ENCODE peak calls at places on chromosomes 16 and 17, in nine cellular contexts. B is AG10803, U is GM12878, M is adrenal gland, V is fibroblast of lung, A is dorsolateral prefrontal cortex, S is breast epithelium, P is nephron progenitor cell, X is lung. F is an unnamed sample.

GRCh38 chr17:40130352-40131042 is 8.7 kb downstream of the MSL1 start:
- DNase-seq in M (peak), P (no peak), V (no peak), B (no peak), A (no peak), X (peak), U (no peak), S (no peak), F (no peak)

GRCh38 chr17:7177210-7177953 is 1.8 kb downstream of the ASGR1 start:
- DNase-seq in V (peak), U (no peak), S (peak), X (peak), B (peak), P (peak), A (peak), M (peak), F (peak)

GRCh38 chr16:12876778-12877177 is 24.6 kb upstream of the SHISA9 start:
- DNase-seq in S (no peak), U (no peak), X (no peak), P (no peak), A (no peak), B (no peak), M (no peak), V (no peak), F (no peak)

GRCh38 chr17:80112471-80113032 is 11.2 kb downstream of the GAA start:
- DNase-seq in M (no peak), X (no peak), S (no peak), P (no peak), V (no peak), A (no peak), B (no peak), U (no peak), F (no peak)

GRCh38 chr16:3945751-3946603 is 65.5 kb upstream of the CREBBP start:
- DNase-seq in B (peak), U (no peak), S (peak), V (peak), X (peak), A (no peak), M (peak), P (no peak), F (no peak)

GRCh38 chr16:61313931-61314330 is 722.3 kb downstream of the CDH8 start:
- DNase-seq in U (no peak), P (no peak), B (no peak), M (no peak), A (no peak), V (no peak), X (no peak), S (no peak), F (no peak)

GRCh38 chr16:69166221-69166833 is 20.6 kb upstream of the SNTB2 start:
- DNase-seq in U (no peak), S (no peak), M (no peak), A (peak), X (no peak), B (no peak), V (peak), P (no peak), F (no peak)

GRCh38 chr17:75271955-75272847 is 1.2 kb upstream of the MIF4GD start:
- DNase-seq in A (peak), X (no peak), M (peak), S (no peak), U (no peak), P (no peak), V (peak), B (peak), F (no peak)

GRCh38 chr16:9034056-9034455 is 57.4 kb upstream of the HAPSTR1 start:
- DNase-seq in A (no peak), B (no peak), U (no peak), X (no peak), V (no peak), P (no peak), S (no peak), M (no peak), F (no peak)

GRCh38 chr17:38628441-38628840 is 22.7 kb upstream of the SRCIN1 start:
- DNase-seq in U (no peak), P (no peak), M (no peak), S (no peak), X (no peak), V (no peak), B (peak), A (no peak), F (no peak)

GRCh38 chr17:59845595-59846390 is 47.0 kb downstream of the TUBD1 start:
- DNase-seq in X (peak), S (peak), A (peak), B (peak), V (peak), M (peak), U (no peak), P (no peak), F (no peak)

GRCh38 chr16:80804451-80805383 is at the start of gene CDYL2:
- DNase-seq in V (peak), X (peak), A (no peak), P (peak), S (no peak), U (no peak), M (peak), B (peak), F (peak)

GRCh38 chr17:39576187-39576586 is 31.5 kb downstream of the NEUROD2 start:
- DNase-seq in M (no peak), P (peak), S (no peak), V (no peak), A (peak), B (peak), U (no peak), X (no peak), F (no peak)

GRCh38 chr17:897970-898619 is 81.5 kb downstream of the NXN start:
- DNase-seq in P (no peak), M (no peak), V (no peak), U (no peak), B (no peak), A (no peak), X (no peak), S (no peak), F (no peak)

GRCh38 chr16:24499193-24499814 is 40.1 kb upstream of the RBBP6 start:
- DNase-seq in P (peak), M (peak), S (no peak), A (peak), V (peak), U (no peak), B (peak), X (no peak), F (peak)

GRCh38 chr16:64440421-64440831 is 681.4 kb downstream of the CDH11 start:
- DNase-seq in P (peak), S (no peak), V (peak), A (no peak), U (no peak), M (peak), X (no peak), B (peak), F (no peak)

GRCh38 chr17:5418858-5419355 is 555 bp downstream of the NUP88 start:
- DNase-seq in V (peak), U (peak), S (no peak), B (no peak), P (no peak), A (no peak), M (peak), X (peak), F (no peak)

GRCh38 chr17:15998031-15998574 is 1.4 kb downstream of the ZSWIM7 start:
- DNase-seq in X (no peak), M (no peak), S (no peak), V (no peak), B (no peak), A (no peak), P (no peak), U (no peak), F (no peak)

GRCh38 chr17:77163521-77164280 is 22.9 kb downstream of the SEC14L1 start:
- DNase-seq in P (no peak), B (no peak), M (peak), X (no peak), A (no peak), V (no peak), S (no peak), U (no peak), F (no peak)

GRCh38 chr17:41537614-41537954 is 9.5 kb upstream of the KRT19 start:
- DNase-seq in S (no peak), X (no peak), A (no peak), B (no peak), P (no peak), U (no peak), V (no peak), M (no peak), F (no peak)

GRCh38 chr17:71821512-71821911 is 299.3 kb upstream of the SOX9 start:
- DNase-seq in X (no peak), U (no peak), A (no peak), V (no peak), B (no peak), P (no peak), M (no peak), S (no peak), F (no peak)

GRCh38 chr17:74712756-74713155 is at the start of gene CD300LF:
- DNase-seq in B (no peak), S (no peak), V (no peak), A (no peak), M (peak), X (peak), U (no peak), P (no peak), F (no peak)

GRCh38 chr17:32803544-32803943 is 73.4 kb downstream of the MYO1D start:
- DNase-seq in M (no peak), B (peak), S (no peak), V (peak), A (no peak), P (no peak), U (no peak), X (no peak), F (no peak)

DNA sequence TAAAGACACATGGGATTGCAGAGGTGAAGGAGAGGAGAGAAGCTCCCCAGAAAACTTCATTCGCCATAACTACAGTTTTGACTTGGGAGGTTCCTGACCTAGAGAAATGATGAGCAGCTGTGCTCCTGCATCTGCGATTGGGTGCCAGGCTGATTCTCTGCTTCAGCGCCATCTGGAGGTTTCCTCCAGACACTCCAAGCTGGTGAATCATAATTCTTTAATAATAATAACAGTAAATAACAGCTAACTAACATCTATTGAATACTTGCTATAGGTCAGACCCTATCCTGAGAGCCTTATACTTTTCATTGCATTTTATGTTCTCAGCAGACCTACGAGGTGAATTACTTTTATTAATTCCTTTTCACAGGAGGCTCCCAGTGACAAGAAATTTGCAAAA is 575.8 kb downstream of the TOX3 start:
- DNase-seq in S (no peak), X (no peak), A (no peak), P (peak), B (peak), M (peak), U (no peak), V (peak), F (no peak)
- TF ChIP-seq CTCF in S (no peak), X (no peak), A (peak), P (peak), B (peak), M (peak), U (peak), V (peak), F (peak)

DNA sequence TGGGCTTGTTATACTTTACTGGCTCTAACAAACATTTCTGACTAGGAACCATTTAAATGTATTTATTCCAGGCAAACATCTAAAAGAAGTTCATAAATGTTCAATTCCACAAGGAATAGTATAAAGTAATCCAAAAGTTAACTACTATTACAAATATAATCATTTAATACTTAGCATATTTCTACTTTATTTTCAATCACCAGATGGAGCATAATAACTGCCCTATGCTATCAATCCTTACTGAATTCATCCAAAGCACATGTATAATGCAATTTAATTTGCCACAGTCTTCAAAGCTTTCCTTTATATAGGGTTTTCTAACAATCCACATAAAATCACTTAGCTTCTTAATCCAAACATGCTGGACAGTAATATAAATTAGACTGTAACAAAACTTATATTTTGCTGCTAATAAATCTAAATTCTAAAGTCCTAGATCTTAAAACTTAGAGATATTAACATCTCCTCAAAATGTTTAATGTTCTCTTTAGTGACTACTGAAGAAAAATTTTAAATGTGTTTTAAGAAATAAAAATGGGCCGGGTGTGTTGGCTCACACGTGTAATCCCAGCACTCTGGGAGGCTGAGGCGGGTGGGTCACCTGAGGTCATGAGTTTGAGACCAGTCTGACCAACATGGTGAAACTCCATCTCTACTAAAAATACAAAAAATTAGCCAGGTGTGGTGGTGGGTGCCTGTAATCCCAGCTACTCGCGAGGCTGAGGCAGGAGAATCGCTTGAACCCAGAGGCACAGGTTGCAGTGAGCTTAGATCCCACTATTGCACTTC is 5.9 kb downstream of the MEIOB start:
- DNase-seq in A (no peak), B (no peak), S (no peak), U (no peak), V (no peak), P (no peak), X (no peak), M (no peak), F (no peak)
- TF ChIP-seq CTCF in A (no peak), B (no peak), S (no peak), U (no peak), V (no peak), P (no peak), X (no peak), M (no peak), F (no peak)

GRCh38 chr16:72099377-72099818 is 5.8 kb downstream of the DHX38 start:
- DNase-seq in P (peak), B (peak), A (no peak), U (peak), S (no peak), M (peak), X (peak), V (peak), F (peak)
- TF ChIP-seq CTCF in P (peak), B (peak), A (peak), U (peak), S (no peak), M (peak), X (peak), V (peak), F (peak)

GRCh38 chr16:2512920-2513404 is 790 bp upstream of the ATP6V0C start:
- DNase-seq in B (no peak), X (peak), M (no peak), U (no peak), V (no peak), S (no peak), P (no peak), A (no peak), F (no peak)
- TF ChIP-seq CTCF in B (no peak), X (no peak), M (peak), U (peak), V (no peak), S (no peak), P (no peak), A (no peak), F (peak)

DNA sequence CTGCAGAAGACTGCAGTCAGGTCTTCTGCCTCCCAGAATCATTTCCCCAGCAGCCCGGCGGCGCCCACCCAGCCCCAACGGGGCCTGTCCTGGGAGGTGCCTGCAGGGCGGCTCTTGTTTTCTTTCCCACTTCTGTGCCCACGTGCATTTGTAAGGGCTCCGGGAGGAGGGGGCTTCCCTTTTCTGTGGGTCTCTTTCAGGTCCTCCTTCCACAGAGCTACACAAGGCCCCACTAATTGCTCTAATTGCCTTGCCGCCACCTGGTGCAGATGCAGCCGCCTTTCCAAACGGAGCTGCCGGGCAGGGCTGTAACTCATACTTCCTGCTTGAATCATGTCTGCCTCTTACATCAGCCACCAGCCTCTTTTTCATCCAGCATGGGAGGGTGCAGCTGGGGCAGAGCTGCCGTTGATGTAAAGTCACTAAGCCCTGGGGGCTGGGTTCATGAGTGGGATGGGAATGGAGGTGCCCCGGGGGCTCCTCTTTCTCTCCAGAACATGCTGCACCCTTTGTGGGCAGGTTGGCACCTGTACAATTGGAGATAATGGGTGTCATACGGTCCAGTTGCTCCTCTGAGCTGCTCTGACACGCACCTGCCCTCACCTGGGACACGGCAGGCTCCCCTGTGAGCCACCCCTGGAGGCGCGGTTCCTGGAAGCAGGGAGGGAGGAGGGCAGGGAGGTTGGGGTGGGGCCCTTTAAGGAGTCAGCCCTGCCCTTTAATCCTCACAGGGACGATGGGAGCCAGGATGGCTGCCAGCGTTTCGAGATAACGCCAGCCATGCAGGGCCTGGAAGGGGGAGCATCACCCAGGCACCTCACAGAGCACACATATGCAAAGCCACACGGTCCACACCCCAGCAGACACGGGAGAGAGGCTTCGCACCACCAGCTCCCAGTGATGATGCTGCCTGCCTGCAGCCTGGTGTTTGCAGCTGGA is 41.1 kb upstream of the KLHDC4 start:
- DNase-seq in V (peak), P (no peak), A (peak), B (peak), U (no peak), M (peak), S (no peak), X (peak), F (no peak)
- TF ChIP-seq CTCF in V (no peak), P (no peak), A (no peak), B (peak), U (no peak), M (no peak), S (no peak), X (no peak), F (no peak)

GRCh38 chr17:47844814-47845453 is 3.9 kb upstream of the SCRN2 start:
- DNase-seq in P (no peak), V (no peak), S (no peak), B (peak), A (no peak), M (no peak), X (no peak), U (no peak), F (no peak)

GRCh38 chr17:47844230-47844629 is 3.2 kb upstream of the SCRN2 start:
- DNase-seq in A (no peak), M (peak), P (no peak), B (no peak), V (no peak), U (no peak), S (no peak), X (no peak), F (no peak)

GRCh38 chr17:47841488-47842308 is 625 bp upstream of the SCRN2 start:
- DNase-seq in B (no peak), V (no peak), A (no peak), P (no peak), U (no peak), M (no peak), X (no peak), S (no peak), F (no peak)

GRCh38 chr17:47840742-47841487 is at the start of gene SCRN2:
- DNase-seq in V (peak), S (peak), A (peak), U (peak), X (peak), M (peak), B (peak), P (peak), F (peak)

DNA sequence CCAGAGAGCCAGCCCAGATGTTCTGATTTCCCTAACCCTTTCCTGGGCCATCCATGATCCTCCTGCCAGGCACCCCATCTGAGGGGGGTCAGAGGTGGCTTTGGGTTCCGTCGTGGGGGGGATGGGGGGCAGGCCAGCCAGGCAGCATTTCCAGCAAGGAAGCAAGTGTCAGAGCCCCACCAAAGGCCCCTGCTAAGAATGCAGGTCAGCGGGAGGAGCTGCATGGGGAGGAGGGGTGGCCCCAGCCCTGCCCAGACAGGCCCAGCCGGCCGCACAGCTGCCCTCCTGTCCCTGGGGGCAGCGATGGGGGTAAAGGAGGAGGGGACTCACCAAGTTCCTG is 2.3 kb upstream of the SCRN2 start:
- DNase-seq in U (no peak), X (no peak), S (no peak), A (no peak), B (no peak), M (no peak), V (no peak), P (no peak), F (no peak)
- TF ChIP-seq CTCF in U (no peak), X (no peak), S (no peak), A (no peak), B (no peak), M (no peak), V (no peak), P (no peak), F (no peak)

DNA sequence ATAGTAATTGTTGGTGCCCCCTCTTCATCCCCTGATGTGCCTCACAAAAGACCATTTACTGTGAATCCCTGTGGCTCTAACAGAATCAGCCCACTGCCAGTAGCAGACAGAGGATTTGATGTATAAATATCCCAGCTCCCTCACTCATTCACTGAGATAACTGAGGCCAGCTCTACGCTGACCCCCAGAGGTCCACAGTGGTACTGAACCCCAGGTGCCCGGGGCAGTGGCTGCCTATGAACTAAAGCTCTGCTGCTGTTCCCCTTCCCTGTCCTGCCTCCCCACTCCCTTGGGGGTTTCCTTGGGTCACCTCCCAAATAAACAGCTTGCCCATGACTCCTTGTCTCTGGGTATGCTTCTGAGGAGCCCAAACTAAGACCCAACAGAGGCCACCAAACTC is 295.8 kb downstream of the FOXL1 start:
- DNase-seq in M (no peak), X (no peak), S (no peak), P (no peak), B (no peak), A (no peak), V (no peak), U (no peak), F (no peak)
- TF ChIP-seq CTCF in M (peak), X (no peak), S (no peak), P (peak), B (peak), A (peak), V (peak), U (peak), F (peak)

GRCh38 chr17:45782889-45783592 is 1.1 kb upstream of the CRHR1 start:
- DNase-seq in V (no peak), M (peak), B (no peak), P (peak), U (no peak), A (no peak), X (no peak), S (no peak), F (peak)
- TF ChIP-seq CTCF in V (no peak), M (peak), B (no peak), P (peak), U (no peak), A (peak), X (no peak), S (no peak), F (peak)

DNA sequence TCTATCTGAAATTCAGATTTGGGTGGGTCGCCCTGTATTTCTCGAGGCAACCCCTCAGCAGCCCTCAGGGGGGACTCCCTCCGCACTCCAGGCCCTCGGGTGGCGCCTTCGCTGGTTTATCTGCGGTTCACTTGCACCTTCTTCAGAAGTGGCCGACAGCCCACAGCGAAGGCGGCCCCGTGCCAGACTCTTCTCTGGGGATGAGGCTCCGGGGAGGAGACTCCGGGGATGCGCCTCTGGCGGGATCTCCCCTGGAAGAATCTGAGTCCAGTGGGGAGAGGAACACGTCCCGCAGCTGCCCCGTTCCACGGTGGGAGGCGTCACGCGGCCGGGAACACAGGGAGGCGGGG is 63.9 kb upstream of the DNAJA2 start:
- DNase-seq in B (no peak), A (no peak), P (no peak), S (no peak), X (no peak), U (no peak), V (no peak), M (peak), F (no peak)
- TF ChIP-seq CTCF in B (no peak), A (no peak), P (no peak), S (no peak), X (no peak), U (no peak), V (peak), M (no peak), F (no peak)

F was measured in progenitor cell of endocrine pancreas.